ENCODE peak calls at places on chromosomes 7 and 10, in four cellular contexts. A is activated effector memory CD4-positive, alpha-beta T cell treated with Interleukin-2 at 50 U/mL for 16 hours; M is GM04504; Z is activated CD4-positive, alpha-beta T cell treated with anti-CD3 and anti-CD28 coated beads for 24 hours. F is an unnamed sample.

GRCh38 chr10:72061491-72061890 is 26.9 kb downstream of the SPOCK2 start:
- DNase-seq in A (no peak), M (no peak), Z (no peak), F (no peak)

GRCh38 chr10:79938728-79939380 is 10.1 kb downstream of the SFTPD start:
- DNase-seq in A (no peak), M (no peak), Z (no peak), F (peak)

GRCh38 chr10:61786728-61787127 is 114.8 kb upstream of the ARID5B start:
- DNase-seq in A (no peak), M (peak), Z (no peak), F (peak)

GRCh38 chr7:133582766-133583523 is 330.1 kb downstream of the EXOC4 start:
- DNase-seq in A (no peak), M (peak), Z (no peak), F (peak)

GRCh38 chr7:113128028-113128427 is 9.7 kb upstream of the SMIM30 start:
- DNase-seq in A (no peak), M (no peak), Z (no peak), F (no peak)

GRCh38 chr7:865921-866320 is 10.4 kb upstream of the GET4 start:
- DNase-seq in A (no peak), M (no peak), Z (no peak), F (no peak)

GRCh38 chr10:119896937-119897336 is 4.4 kb downstream of the SEC23IP start:
- DNase-seq in A (no peak), M (no peak), Z (no peak), F (peak)

GRCh38 chr7:50332241-50333176 is 28.0 kb downstream of the IKZF1 start:
- DNase-seq in A (no peak), M (no peak), Z (no peak), F (no peak)

GRCh38 chr7:77935652-77936348 is 137.2 kb downstream of the PHTF2 start:
- DNase-seq in A (no peak), M (no peak), Z (no peak), F (no peak)

GRCh38 chr7:116598846-116599245 is 73.2 kb upstream of the MET start:
- DNase-seq in A (no peak), M (no peak), Z (no peak), F (peak)

GRCh38 chr7:66055321-66055956 is 20.2 kb upstream of the ASL start:
- DNase-seq in A (no peak), M (peak), Z (no peak), F (no peak)

GRCh38 chr10:104080762-104081161 is 4.9 kb downstream of the COL17A1 start:
- DNase-seq in A (no peak), M (peak), Z (no peak), F (peak)

GRCh38 chr7:54712777-54713176 is 46.2 kb downstream of the SEC61G start:
- DNase-seq in A (no peak), M (no peak), Z (no peak), F (no peak)

GRCh38 chr10:251982-252582 is 116.8 kb downstream of the ZMYND11 start:
- DNase-seq in A (no peak), M (no peak), Z (no peak), F (no peak)

GRCh38 chr10:110425684-110426293 is 71.9 kb upstream of the DUSP5 start:
- DNase-seq in A (no peak), M (peak), Z (peak), F (no peak)

GRCh38 chr10:79246606-79247275 is 100.5 kb upstream of the PPIF start:
- DNase-seq in A (no peak), M (no peak), Z (no peak), F (no peak)

GRCh38 chr10:76082956-76083355 is 651.5 kb downstream of the LRMDA start:
- DNase-seq in A (no peak), M (peak), Z (no peak), F (no peak)

GRCh38 chr7:138387755-138388475 is 72.1 kb upstream of the TRIM24 start:
- DNase-seq in A (no peak), M (no peak), Z (no peak), F (no peak)

GRCh38 chr7:153193144-153193595 is 433.6 kb downstream of the ACTR3B start:
- DNase-seq in A (no peak), M (no peak), Z (peak), F (peak)

GRCh38 chr10:13500201-13500600 is 28.6 kb downstream of the BEND7 start:
- DNase-seq in A (no peak), M (no peak), Z (no peak), F (no peak)

GRCh38 chr10:62866451-62866850 is 50.3 kb upstream of the EGR2 start:
- DNase-seq in A (no peak), M (no peak), Z (no peak), F (no peak)

GRCh38 chr10:71600856-71601255 is 118.7 kb downstream of the C10orf105 start:
- DNase-seq in A (no peak), M (peak), Z (no peak), F (no peak)

GRCh38 chr7:108328174-108328651 is 128.0 kb downstream of the NRCAM start:
- DNase-seq in A (no peak), M (no peak), Z (no peak), F (no peak)

GRCh38 chr7:70574970-70575799 is 556.8 kb upstream of the GALNT17 start:
- DNase-seq in A (no peak), M (no peak), Z (no peak), F (no peak)

GRCh38 chr10:119377905-119378736 is 164.4 kb downstream of the RGS10 start:
- DNase-seq in A (no peak), M (no peak), Z (no peak), F (peak)

GRCh38 chr10:101816913-101817541 is 1.2 kb downstream of the OGA start:
- DNase-seq in A (no peak), M (no peak), Z (no peak), F (no peak)

GRCh38 chr7:114977277-114977676 is 55.4 kb downstream of the MDFIC start:
- DNase-seq in A (no peak), M (no peak), Z (no peak), F (no peak)

GRCh38 chr10:124686707-124687376 is 57.3 kb downstream of the FAM53B start:
- DNase-seq in A (no peak), M (no peak), Z (no peak), F (peak)

GRCh38 chr10:43170491-43170890 is 32.2 kb downstream of the CSGALNACT2 start:
- DNase-seq in A (no peak), M (no peak), Z (no peak), F (no peak)

GRCh38 chr7:121019018-121019417 is 30.5 kb downstream of the CPED1 start:
- DNase-seq in A (no peak), M (no peak), Z (no peak), F (no peak)

GRCh38 chr7:374706-375490 is 84.9 kb downstream of the FOXL3 start:
- DNase-seq in A (no peak), M (no peak), Z (no peak), F (no peak)

GRCh38 chr10:24503627-24504320 is 219.9 kb downstream of the ARHGAP21 start:
- DNase-seq in A (no peak), M (peak), Z (no peak), F (peak)

GRCh38 chr10:103333934-103334520 is 16.9 kb downstream of the PCGF6 start:
- DNase-seq in A (no peak), M (peak), Z (no peak), F (peak)

GRCh38 chr10:23345861-23346260 is 1.3 kb upstream of the C10orf67 start:
- DNase-seq in A (no peak), M (peak), Z (no peak), F (peak)

GRCh38 chr7:144038887-144039286 is 9.9 kb upstream of the OR2A5 start:
- DNase-seq in A (no peak), M (no peak), Z (no peak), F (no peak)